ENCODE peak calls at places on chromosomes 6 and 20, in ten cellular contexts. M is HEK293T; B is activated CD4-positive, alpha-beta T cell treated with anti-CD3 and anti-CD28 coated beads, Interleukin-2, amount 10 ng/mL, durations not matched to agents 24 days and 14 days; L is amniotic stem cell; Y is effector CD4-positive, alpha-beta T cell; V is CD8-positive, alpha-beta T cell; W is NCI-H1436 treated with DMSO at 0.1 percent for 48 hours; P is ELR; S is GM12864; U is HuH-7. J is an unnamed sample.

GRCh38 chr20:39032997-39033396 is 70.9 kb downstream of the DHX35 start:
- DNase-seq in M (no peak), B (no peak), L (no peak), Y (no peak), V (no peak), W (no peak), P (no peak), S (no peak), U (no peak), J (no peak)

GRCh38 chr6:156794963-156795362 is 17.8 kb downstream of the ARID1B start:
- DNase-seq in M (no peak), B (no peak), L (no peak), Y (no peak), V (no peak), W (no peak), P (no peak), S (no peak), U (no peak), J (no peak)

GRCh38 chr6:10862361-10862760 is 19.5 kb downstream of the GCM2 start:
- DNase-seq in M (no peak), B (no peak), L (no peak), Y (no peak), V (no peak), W (no peak), P (no peak), S (no peak), U (no peak), J (no peak)

GRCh38 chr6:99151634-99152344 is 197.7 kb downstream of the FAXC start:
- DNase-seq in M (peak), B (peak), L (peak), Y (no peak), V (no peak), W (no peak), P (peak), S (no peak), U (peak), J (peak)

GRCh38 chr6:106359989-106360409 is 518 bp upstream of the CRYBG1 start:
- DNase-seq in M (no peak), B (no peak), L (no peak), Y (no peak), V (no peak), W (no peak), P (no peak), S (no peak), U (no peak), J (no peak)

GRCh38 chr6:41429506-41430504 is 94.4 kb downstream of the NCR2 start:
- DNase-seq in M (no peak), B (no peak), L (no peak), Y (no peak), V (no peak), W (no peak), P (no peak), S (no peak), U (no peak), J (no peak)

GRCh38 chr20:19881080-19881840 is 123.2 kb downstream of the RIN2 start:
- DNase-seq in M (no peak), B (no peak), L (no peak), Y (no peak), V (no peak), W (no peak), P (no peak), S (no peak), U (no peak), J (peak)

GRCh38 chr6:110537208-110538123 is 61.1 kb upstream of the SLC22A16 start:
- DNase-seq in M (no peak), B (no peak), L (peak), Y (no peak), V (no peak), W (no peak), P (peak), S (no peak), U (no peak), J (peak)

J was measured in amniotic epithelial cell.